ENCODE peak calls at places on chromosomes 6 and 20, in ten cellular contexts. S, O, P, E, R, N, C, K, T and H are unnamed samples.

GRCh38 chr6:16148498-16148897 is 19.6 kb downstream of the MYLIP start:
- DNase-seq in S (no peak), O (no peak), P (no peak), E (no peak), R (no peak), N (no peak), C (no peak), K (peak; percentile 46), T (no peak), H (no peak)

GRCh38 chr6:108874470-108875160 is 26.4 kb downstream of the ARMC2 start:
- DNase-seq in S (no peak), O (no peak), P (no peak), E (no peak), R (peak; percentile 31), N (no peak), C (no peak), K (no peak), T (no peak), H (no peak)

GRCh38 chr6:41779336-41779735 is 364 bp downstream of the FRS3 start:
- DNase-seq in S (no peak), O (no peak), P (no peak), E (no peak), R (no peak), N (no peak), C (no peak), K (no peak), T (no peak), H (no peak)

GRCh38 chr20:38599410-38599882 is 2.2 kb upstream of the ARHGAP40 start:
- DNase-seq in S (peak; percentile 94), O (no peak), P (peak; percentile 60), E (peak; percentile 31), R (peak; percentile 28), N (no peak), C (peak; percentile 29), K (peak; percentile 83), T (peak; percentile 60), H (peak; percentile 56)

GRCh38 chr6:19024737-19025136 is 637.6 kb downstream of the RNF144B start:
- DNase-seq in S (no peak), O (peak; percentile 54), P (peak; percentile 25), E (no peak), R (no peak), N (no peak), C (peak; percentile 63), K (peak; percentile 46), T (peak; percentile 37), H (peak; percentile 54)

GRCh38 chr6:144857086-144857485 is 572.0 kb downstream of the UTRN start:
- DNase-seq in S (no peak), O (no peak), P (no peak), E (no peak), R (no peak), N (no peak), C (no peak), K (no peak), T (no peak), H (no peak)

GRCh38 chr6:33259032-33259431 is 12.6 kb downstream of the VPS52 start:
- DNase-seq in S (no peak), O (no peak), P (no peak), E (no peak), R (no peak), N (no peak), C (no peak), K (no peak), T (peak; percentile 27), H (no peak)

GRCh38 chr6:101392561-101393230 is 812 bp upstream of the GRIK2 start:
- DNase-seq in S (peak; percentile 33), O (no peak), P (no peak), E (no peak), R (no peak), N (no peak), C (no peak), K (no peak), T (no peak), H (no peak)

GRCh38 chr6:3724451-3725144 is 26.9 kb downstream of the PXDC1 start:
- DNase-seq in S (no peak), O (no peak), P (no peak), E (peak; percentile 53), R (no peak), N (peak; percentile 64), C (no peak), K (no peak), T (no peak), H (no peak)

GRCh38 chr6:134117409-134117808 is 65.0 kb upstream of the SLC2A12 start:
- DNase-seq in S (no peak), O (no peak), P (no peak), E (no peak), R (no peak), N (no peak), C (no peak), K (no peak), T (no peak), H (peak; percentile 19)

DNA sequence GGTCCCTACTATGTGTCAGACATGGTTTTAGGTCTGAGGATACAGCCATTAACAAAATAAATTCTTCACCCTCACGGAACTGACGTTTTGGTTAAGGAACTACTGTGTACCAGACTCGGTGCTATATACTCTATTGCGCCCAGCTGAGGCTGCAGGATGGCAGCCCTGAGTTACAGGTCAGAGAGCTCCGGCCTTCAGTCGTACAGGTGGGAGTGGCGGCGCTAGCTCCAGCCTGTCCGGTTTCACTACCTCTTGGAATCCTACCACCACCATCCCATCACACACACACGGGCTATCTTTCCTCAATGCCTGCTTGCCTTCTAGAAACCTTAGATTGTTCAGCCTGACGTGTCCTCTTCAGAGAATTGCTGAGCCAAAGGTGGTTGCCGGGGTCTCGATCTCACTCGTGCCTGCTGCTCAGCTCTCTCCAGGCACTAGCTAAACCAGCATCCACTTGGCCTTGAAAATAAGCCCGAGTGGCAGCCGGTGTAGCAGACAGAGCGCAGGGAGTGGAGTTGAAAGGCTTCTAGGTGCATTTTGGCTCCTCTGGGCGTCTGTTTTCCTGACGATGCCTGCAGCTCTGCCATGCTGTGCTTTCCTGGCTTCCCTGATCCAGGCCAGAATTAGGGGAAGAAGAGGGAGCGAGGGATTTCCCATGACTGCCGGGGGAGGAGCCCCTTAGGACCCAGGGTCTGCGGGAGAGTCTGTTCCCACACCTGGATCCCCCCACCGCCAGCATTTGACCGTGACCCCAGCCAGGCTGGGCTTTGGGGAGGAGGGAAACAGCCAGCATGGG is 1.1 kb upstream of the TCF15 start:
- DNase-seq in S (no peak), O (no peak), P (no peak), E (no peak), R (no peak), N (no peak), C (no peak), K (no peak), T (no peak), H (no peak)
- H3K4me3 ChIP-seq in S (no peak overlapping the region), O (no peak overlapping the region), P (peak overlapping the region; percentile 65), E (no peak overlapping the region), R (peak overlapping the region; percentile 54), N (no peak overlapping the region), C (peak overlapping the region; percentile 44), K (no peak overlapping the region), T (no peak overlapping the region), H (no peak overlapping the region)

GRCh38 chr6:170146640-170147039 is 144.2 kb downstream of the DLL1 start:
- DNase-seq in S (peak; percentile 63), O (no peak), P (no peak), E (no peak), R (no peak), N (no peak), C (no peak), K (no peak), T (no peak), H (no peak)

GRCh38 chr6:170147056-170147787 is 143.7 kb downstream of the DLL1 start:
- DNase-seq in S (peak; percentile 47), O (no peak), P (no peak), E (no peak), R (no peak), N (no peak), C (no peak), K (no peak), T (no peak), H (no peak)

GRCh38 chr6:170149681-170150589 is 140.9 kb downstream of the DLL1 start:
- DNase-seq in S (peak; percentile 58), O (no peak), P (no peak), E (no peak), R (no peak), N (no peak), C (no peak), K (no peak), T (no peak), H (no peak)

GRCh38 chr6:170148709-170149470 is 142.0 kb downstream of the DLL1 start:
- DNase-seq in S (peak; percentile 46), O (no peak), P (no peak), E (no peak), R (no peak), N (no peak), C (no peak), K (no peak), T (no peak), H (no peak)

GRCh38 chr6:170147832-170148708 is 142.8 kb downstream of the DLL1 start:
- DNase-seq in S (peak; percentile 58), O (no peak), P (no peak), E (no peak), R (no peak), N (no peak), C (no peak), K (no peak), T (no peak), H (no peak)
- TF ChIP-seq CTCF in S (no peak), O (no peak), P (no peak), E (no peak), R (no peak), N (no peak), C (no peak), K (no peak), T (no peak), H (no peak)

GRCh38 chr6:43186706-43187105 is 4.7 kb downstream of the CUL9 start:
- DNase-seq in S (no peak), O (no peak), P (no peak), E (no peak), R (no peak), N (no peak), C (no peak), K (no peak), T (peak; percentile 71), H (no peak)
- H3K4me1 ChIP-seq in S (peaks cover 18% of the 10 kb centered on the region), O (peaks cover 12% of the 10 kb centered on the region), P (peaks cover 19% of the 10 kb centered on the region), E (peaks cover 32% of the 10 kb centered on the region), R (peaks cover 12% of the 10 kb centered on the region), N (no peaks in the 10 kb centered on the region), C (peaks cover 6% of the 10 kb centered on the region), K (peaks cover 2% of the 10 kb centered on the region), T (peaks cover 53% of the 10 kb centered on the region), H (peaks cover 21% of the 10 kb centered on the region)

GRCh38 chr6:149484733-149485700 is at the start of gene ZC3H12D:
- DNase-seq in S (peak; percentile 75), O (peak; percentile 38), P (no peak), E (no peak), R (peak; percentile 61), N (no peak), C (peak; percentile 23), K (no peak), T (no peak), H (no peak)

GRCh38 chr6:149483302-149483701 is 1.5 kb downstream of the ZC3H12D start:
- DNase-seq in S (no peak), O (no peak), P (no peak), E (no peak), R (no peak), N (no peak), C (no peak), K (no peak), T (no peak), H (no peak)

GRCh38 chr6:149483849-149484635 is 772 bp downstream of the ZC3H12D start:
- DNase-seq in S (no peak), O (no peak), P (no peak), E (no peak), R (no peak), N (no peak), C (no peak), K (no peak), T (no peak), H (no peak)

GRCh38 chr6:149480502-149481280 is 4.1 kb downstream of the ZC3H12D start:
- DNase-seq in S (no peak), O (no peak), P (no peak), E (no peak), R (no peak), N (no peak), C (no peak), K (no peak), T (no peak), H (no peak)

GRCh38 chr6:149482542-149483261 is 2.1 kb downstream of the ZC3H12D start:
- DNase-seq in S (peak; percentile 27), O (no peak), P (no peak), E (no peak), R (no peak), N (no peak), C (no peak), K (no peak), T (no peak), H (no peak)
- H3K4me3 ChIP-seq in S (no peak overlapping the region), O (no peak overlapping the region), P (peak overlapping the region; percentile 52), E (no peak overlapping the region), R (peak overlapping the region; percentile 58), N (peak overlapping the region; percentile 78), C (no peak overlapping the region), K (no peak overlapping the region), T (no peak overlapping the region), H (no peak overlapping the region)